ENCODE peak calls at places on chromosomes 3 and 15, in four cellular contexts. J is stimulated activated CD4-positive, alpha-beta T cell treated with anti-CD3 and anti-CD28 coated beads, Interleukin-15, amount 100 ng/mL, for 1 hour; S is activated CD8-positive, alpha-beta memory T cell treated with anti-CD3 and anti-CD28 coated beads for 48 hours; A is NT2/D1. P is an unnamed sample.

GRCh38 chr3:160883373-160883772 is 127.3 kb downstream of the PPM1L start:
- DNase-seq in J (no peak), S (no peak), A (no peak), P (no peak)

GRCh38 chr3:183560607-183561006 is 5.1 kb upstream of the KLHL6 start:
- DNase-seq in J (no peak), S (no peak), A (no peak), P (no peak)

GRCh38 chr15:65576669-65577068 is 34.3 kb downstream of the INTS14 start:
- DNase-seq in J (no peak), S (no peak), A (no peak), P (no peak)

GRCh38 chr15:29676961-29677402 is 145.3 kb downstream of the TJP1 start:
- DNase-seq in J (no peak), S (no peak), A (no peak), P (no peak)

GRCh38 chr15:51335538-51335961 is 2.8 kb downstream of the CYP19A1 start:
- DNase-seq in J (no peak), S (no peak), A (no peak), P (no peak)

GRCh38 chr3:156477306-156477705 is 77.6 kb downstream of the SSR3 start:
- DNase-seq in J (no peak), S (no peak), A (no peak), P (no peak)

GRCh38 chr15:44532689-44533088 is 4.3 kb upstream of the EIF3J start:
- DNase-seq in J (no peak), S (no peak), A (no peak), P (no peak)

GRCh38 chr3:8756671-8757070 is 12.7 kb downstream of the OXTR start:
- DNase-seq in J (no peak), S (no peak), A (no peak), P (no peak)

GRCh38 chr15:67383903-67384302 is 129.3 kb downstream of the IQCH start:
- DNase-seq in J (no peak), S (no peak), A (no peak), P (no peak)

GRCh38 chr15:38992541-38993334 is 428.1 kb upstream of the RASGRP1 start:
- DNase-seq in J (no peak), S (no peak), A (no peak), P (no peak)

GRCh38 chr15:98548172-98548971 is 100.0 kb upstream of the IGF1R start:
- DNase-seq in J (peak), S (peak), A (peak), P (peak)

GRCh38 chr3:74489393-74489792 is 125.1 kb downstream of the CNTN3 start:
- DNase-seq in J (no peak), S (no peak), A (no peak), P (no peak)

GRCh38 chr15:70154440-70155347 is 57.0 kb upstream of the TLE3 start:
- DNase-seq in J (no peak), S (no peak), A (no peak), P (no peak)

GRCh38 chr3:156741935-156742334 is 67.5 kb downstream of the TIPARP start:
- DNase-seq in J (no peak), S (no peak), A (no peak), P (no peak)

GRCh38 chr3:59549972-59550371 is 500.1 kb upstream of the CFAP20DC start:
- DNase-seq in J (no peak), S (no peak), A (no peak), P (no peak)

GRCh38 chr15:74960995-74961588 is 4.5 kb upstream of the RPP25 start:
- DNase-seq in J (no peak), S (no peak), A (no peak), P (no peak)

GRCh38 chr3:11059090-11059798 is 66.7 kb downstream of the SLC6A1 start:
- DNase-seq in J (no peak), S (no peak), A (peak), P (peak)

GRCh38 chr3:60756231-60756630 is 495.0 kb downstream of the FHIT start:
- DNase-seq in J (no peak), S (no peak), A (no peak), P (no peak)

GRCh38 chr15:26325495-26325894 is 447.4 kb downstream of the GABRB3 start:
- DNase-seq in J (no peak), S (no peak), A (peak), P (peak)

GRCh38 chr3:174619244-174619643 is 239.9 kb upstream of the NAALADL2 start:
- DNase-seq in J (no peak), S (no peak), A (no peak), P (no peak)

GRCh38 chr15:82139823-82140268 is 94.0 kb upstream of the MEX3B start:
- DNase-seq in J (no peak), S (no peak), A (no peak), P (no peak)

GRCh38 chr3:114706591-114707224 is 412.9 kb downstream of the TIGIT start:
- DNase-seq in J (no peak), S (no peak), A (no peak), P (no peak)

GRCh38 chr3:48594431-48595049 is 589 bp downstream of the COL7A1 start:
- DNase-seq in J (no peak), S (no peak), A (no peak), P (no peak)

GRCh38 chr3:104556372-104557078 is 810.2 kb upstream of the ALCAM start:
- DNase-seq in J (no peak), S (no peak), A (no peak), P (no peak)

GRCh38 chr15:40317580-40317979 is 5.9 kb upstream of the INAFM2 start:
- DNase-seq in J (no peak), S (no peak), A (no peak), P (no peak)

GRCh38 chr3:114409291-114409690 is 115.5 kb downstream of the TIGIT start:
- DNase-seq in J (no peak), S (no peak), A (no peak), P (no peak)